ENCODE peak calls at places on chromosomes 11 and 22, in ten cellular contexts. One of them, this sample, is unnamed. For H3K27me3, the result is how much of the 10 kb centered on the place peaks cover.

GRCh38 chr11:126339073-126339865 is 16.2 kb upstream of the ST3GAL4 start:
- DNase-seq in HCT116: no peak
- DNase-seq in Peyer's patch: no peak
- DNase-seq in body of pancreas: no peak
- DNase-seq in sigmoid colon: peak
- DNase-seq in upper lobe of left lung: no peak
- DNase-seq in heart left ventricle: no peak
- DNase-seq in transverse colon: no peak
- DNase-seq in ovary: no peak
- DNase-seq in uterus: no peak
- DNase-seq in this sample: no peak

GRCh38 chr11:121661796-121662508 is 209.2 kb upstream of the SORL1-AS1 start:
- DNase-seq in HCT116: no peak
- DNase-seq in Peyer's patch: no peak
- DNase-seq in body of pancreas: no peak
- DNase-seq in sigmoid colon: no peak
- DNase-seq in upper lobe of left lung: no peak
- DNase-seq in heart left ventricle: no peak
- DNase-seq in transverse colon: no peak
- DNase-seq in ovary: no peak
- DNase-seq in uterus: no peak
- DNase-seq in this sample: no peak

GRCh38 chr11:100932474-100933100 is 197.0 kb downstream of the PGR start:
- DNase-seq in HCT116: peak
- DNase-seq in Peyer's patch: no peak
- DNase-seq in body of pancreas: no peak
- DNase-seq in sigmoid colon: no peak
- DNase-seq in upper lobe of left lung: no peak
- DNase-seq in heart left ventricle: no peak
- DNase-seq in transverse colon: no peak
- DNase-seq in ovary: no peak
- DNase-seq in uterus: no peak
- DNase-seq in this sample: no peak

GRCh38 chr11:67177399-67178281 is 58.6 kb downstream of the KDM2A start:
- DNase-seq in HCT116: no peak
- DNase-seq in Peyer's patch: no peak
- DNase-seq in body of pancreas: no peak
- DNase-seq in sigmoid colon: no peak
- DNase-seq in upper lobe of left lung: no peak
- DNase-seq in heart left ventricle: no peak
- DNase-seq in transverse colon: no peak
- DNase-seq in ovary: no peak
- DNase-seq in uterus: no peak
- DNase-seq in this sample: no peak

GRCh38 chr11:120186799-120187591 is 23.8 kb upstream of the OAF start:
- DNase-seq in HCT116: no peak
- DNase-seq in Peyer's patch: peak
- DNase-seq in body of pancreas: peak
- DNase-seq in sigmoid colon: peak
- DNase-seq in upper lobe of left lung: no peak
- DNase-seq in heart left ventricle: peak
- DNase-seq in transverse colon: peak
- DNase-seq in ovary: no peak
- DNase-seq in uterus: peak
- DNase-seq in this sample: no peak

GRCh38 chr22:19761022-19761499 is 483 bp downstream of the TBX1 start:
- DNase-seq in HCT116: no peak
- DNase-seq in Peyer's patch: no peak
- DNase-seq in body of pancreas: no peak
- DNase-seq in sigmoid colon: no peak
- DNase-seq in upper lobe of left lung: peak
- DNase-seq in heart left ventricle: no peak
- DNase-seq in transverse colon: no peak
- DNase-seq in ovary: no peak
- DNase-seq in uterus: no peak
- DNase-seq in this sample: no peak

GRCh38 chr11:73931039-73931645 is 19.7 kb upstream of the DNAJB13 start:
- DNase-seq in HCT116: peak
- DNase-seq in Peyer's patch: peak
- DNase-seq in body of pancreas: peak
- DNase-seq in sigmoid colon: no peak
- DNase-seq in upper lobe of left lung: no peak
- DNase-seq in heart left ventricle: no peak
- DNase-seq in transverse colon: no peak
- DNase-seq in ovary: no peak
- DNase-seq in uterus: no peak
- DNase-seq in this sample: no peak

GRCh38 chr11:121671276-121672168 is 218.8 kb upstream of the SORL1-AS1 start:
- DNase-seq in HCT116: no peak
- DNase-seq in Peyer's patch: no peak
- DNase-seq in body of pancreas: no peak
- DNase-seq in sigmoid colon: no peak
- DNase-seq in upper lobe of left lung: no peak
- DNase-seq in heart left ventricle: no peak
- DNase-seq in transverse colon: no peak
- DNase-seq in ovary: peak
- DNase-seq in uterus: no peak
- DNase-seq in this sample: no peak

GRCh38 chr22:24176630-24177029 is 4.7 kb upstream of the SUSD2 start:
- DNase-seq in HCT116: no peak
- DNase-seq in Peyer's patch: no peak
- DNase-seq in body of pancreas: no peak
- DNase-seq in sigmoid colon: peak
- DNase-seq in upper lobe of left lung: no peak
- DNase-seq in heart left ventricle: peak
- DNase-seq in transverse colon: no peak
- DNase-seq in ovary: no peak
- DNase-seq in uterus: peak
- DNase-seq in this sample: no peak

GRCh38 chr11:76669901-76670474 is 559 bp downstream of the LRRC32 start:
- DNase-seq in HCT116: no peak
- DNase-seq in Peyer's patch: no peak
- DNase-seq in body of pancreas: no peak
- DNase-seq in sigmoid colon: peak
- DNase-seq in upper lobe of left lung: no peak
- DNase-seq in heart left ventricle: peak
- DNase-seq in transverse colon: no peak
- DNase-seq in ovary: peak
- DNase-seq in uterus: peak
- DNase-seq in this sample: peak

GRCh38 chr11:45366196-45366595 is 80.1 kb upstream of the SYT13 start:
- DNase-seq in HCT116: no peak
- DNase-seq in Peyer's patch: no peak
- DNase-seq in body of pancreas: no peak
- DNase-seq in sigmoid colon: no peak
- DNase-seq in upper lobe of left lung: no peak
- DNase-seq in heart left ventricle: no peak
- DNase-seq in transverse colon: no peak
- DNase-seq in ovary: no peak
- DNase-seq in uterus: no peak
- DNase-seq in this sample: no peak

GRCh38 chr11:45371251-45371749 is 85.2 kb upstream of the SYT13 start:
- DNase-seq in HCT116: peak
- DNase-seq in Peyer's patch: peak
- DNase-seq in body of pancreas: peak
- DNase-seq in sigmoid colon: no peak
- DNase-seq in upper lobe of left lung: no peak
- DNase-seq in heart left ventricle: peak
- DNase-seq in transverse colon: peak
- DNase-seq in ovary: peak
- DNase-seq in uterus: peak
- DNase-seq in this sample: peak

GRCh38 chr11:45366839-45367238 is 80.7 kb upstream of the SYT13 start:
- DNase-seq in HCT116: no peak
- DNase-seq in Peyer's patch: no peak
- DNase-seq in body of pancreas: no peak
- DNase-seq in sigmoid colon: no peak
- DNase-seq in upper lobe of left lung: no peak
- DNase-seq in heart left ventricle: no peak
- DNase-seq in transverse colon: no peak
- DNase-seq in ovary: no peak
- DNase-seq in uterus: no peak
- DNase-seq in this sample: no peak

GRCh38 chr11:45368697-45369096 is 82.6 kb upstream of the SYT13 start:
- DNase-seq in HCT116: no peak
- DNase-seq in Peyer's patch: no peak
- DNase-seq in body of pancreas: no peak
- DNase-seq in sigmoid colon: no peak
- DNase-seq in upper lobe of left lung: no peak
- DNase-seq in heart left ventricle: no peak
- DNase-seq in transverse colon: no peak
- DNase-seq in ovary: no peak
- DNase-seq in uterus: no peak
- DNase-seq in this sample: no peak

DNA sequence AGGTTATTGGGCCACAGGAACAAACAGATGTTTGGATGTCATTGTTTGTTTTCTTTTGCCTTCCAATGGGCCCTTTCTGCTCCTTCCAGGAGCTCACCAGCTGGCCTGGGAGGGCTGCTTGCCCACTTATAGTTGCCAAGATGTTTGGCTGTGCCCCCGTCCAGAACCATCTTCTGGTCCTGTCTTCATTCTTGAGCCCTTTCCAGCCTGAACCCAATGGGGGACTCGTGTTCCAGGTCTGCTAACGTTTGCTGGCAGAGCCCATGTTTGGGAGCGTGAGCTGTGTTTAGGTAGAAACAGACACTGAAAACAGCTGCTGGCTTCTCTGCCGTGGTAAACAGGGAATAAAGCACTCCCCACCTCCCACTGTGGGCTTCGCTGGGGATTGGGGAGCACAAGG is 83.2 kb upstream of the SYT13 start:
- DNase-seq in HCT116: no peak
- DNase-seq in Peyer's patch: no peak
- DNase-seq in body of pancreas: no peak
- DNase-seq in sigmoid colon: no peak
- DNase-seq in upper lobe of left lung: no peak
- DNase-seq in heart left ventricle: no peak
- DNase-seq in transverse colon: no peak
- DNase-seq in ovary: no peak
- DNase-seq in uterus: no peak
- DNase-seq in this sample: no peak
- H3K27me3 ChIP-seq in HCT116: under half
- H3K27me3 ChIP-seq in Peyer's patch: under half
- H3K27me3 ChIP-seq in body of pancreas: under half
- H3K27me3 ChIP-seq in sigmoid colon: under half
- H3K27me3 ChIP-seq in upper lobe of left lung: under half
- H3K27me3 ChIP-seq in heart left ventricle: under half
- H3K27me3 ChIP-seq in transverse colon: under half
- H3K27me3 ChIP-seq in ovary: under half
- H3K27me3 ChIP-seq in uterus: under half
- H3K27me3 ChIP-seq in this sample: under half

DNA sequence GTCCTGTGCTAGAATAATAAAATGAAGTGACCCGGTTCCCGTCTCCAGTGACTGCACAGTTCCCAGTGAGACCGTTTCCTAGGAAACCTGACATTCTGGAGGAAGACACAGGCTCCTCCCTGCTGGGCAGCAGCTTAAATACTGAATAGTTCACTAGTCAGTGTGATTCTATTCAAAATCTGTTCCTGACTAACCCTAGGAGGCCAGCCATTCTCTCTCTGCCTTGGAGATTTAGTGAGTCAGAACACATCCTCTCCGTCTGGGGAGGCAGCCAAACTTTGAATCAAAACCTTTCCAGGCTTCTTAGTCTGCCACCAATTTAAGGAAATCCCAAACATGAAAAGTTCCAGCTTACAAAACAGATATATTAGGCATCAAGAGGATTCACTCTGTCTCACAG is 11.2 kb downstream of the TRIM66 start:
- DNase-seq in HCT116: no peak
- DNase-seq in Peyer's patch: no peak
- DNase-seq in body of pancreas: peak
- DNase-seq in sigmoid colon: peak
- DNase-seq in upper lobe of left lung: no peak
- DNase-seq in heart left ventricle: peak
- DNase-seq in transverse colon: peak
- DNase-seq in ovary: peak
- DNase-seq in uterus: peak
- DNase-seq in this sample: no peak
- TF ChIP-seq POLR2A in HCT116: no peak
- TF ChIP-seq POLR2A in Peyer's patch: no peak
- TF ChIP-seq POLR2A in body of pancreas: no peak
- TF ChIP-seq POLR2A in sigmoid colon: no peak
- TF ChIP-seq POLR2A in upper lobe of left lung: no peak
- TF ChIP-seq POLR2A in heart left ventricle: no peak
- TF ChIP-seq POLR2A in transverse colon: no peak
- TF ChIP-seq POLR2A in ovary: no peak
- TF ChIP-seq POLR2A in uterus: no peak
- TF ChIP-seq POLR2A in this sample: no peak

DNA sequence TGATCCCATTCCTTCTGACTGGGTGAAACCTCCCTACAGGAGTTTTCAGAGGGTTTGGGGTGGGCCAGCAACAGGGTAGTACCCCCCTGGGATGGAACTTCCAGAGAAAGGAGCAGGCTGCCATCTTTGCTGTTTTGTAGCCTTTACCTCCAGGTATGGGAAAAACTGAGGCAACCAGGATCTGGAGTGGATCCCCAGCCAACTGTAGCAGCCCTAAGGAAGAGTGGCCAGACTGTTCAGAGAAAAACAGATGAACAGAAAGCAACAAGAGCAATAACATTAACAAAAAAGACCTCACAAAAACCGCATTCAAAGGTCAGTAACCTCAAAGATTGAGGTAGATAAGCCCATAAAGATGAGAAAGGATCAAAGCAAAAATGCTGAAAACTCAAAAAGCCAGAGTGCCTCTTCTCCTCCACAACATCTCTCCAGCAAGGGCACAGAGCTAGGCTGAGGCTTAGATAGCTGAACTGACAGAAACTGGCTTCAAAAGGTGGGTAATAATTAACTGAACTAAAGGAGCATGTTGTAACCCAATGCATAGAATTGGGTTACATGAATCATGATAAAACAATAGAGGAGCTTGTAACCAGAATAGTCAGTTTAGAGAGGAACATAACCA is 1288.6 kb upstream of the CNTN5 start:
- DNase-seq in HCT116: no peak
- DNase-seq in Peyer's patch: no peak
- DNase-seq in body of pancreas: no peak
- DNase-seq in sigmoid colon: no peak
- DNase-seq in upper lobe of left lung: no peak
- DNase-seq in heart left ventricle: no peak
- DNase-seq in transverse colon: no peak
- DNase-seq in ovary: no peak
- DNase-seq in uterus: no peak
- DNase-seq in this sample: no peak
- H3K27ac ChIP-seq in HCT116: no peak
- H3K27ac ChIP-seq in Peyer's patch: no peak
- H3K27ac ChIP-seq in body of pancreas: no peak
- H3K27ac ChIP-seq in sigmoid colon: no peak
- H3K27ac ChIP-seq in upper lobe of left lung: no peak
- H3K27ac ChIP-seq in heart left ventricle: peak
- H3K27ac ChIP-seq in transverse colon: no peak
- H3K27ac ChIP-seq in ovary: no peak
- H3K27ac ChIP-seq in uterus: no peak
- H3K27ac ChIP-seq in this sample: no peak

DNA sequence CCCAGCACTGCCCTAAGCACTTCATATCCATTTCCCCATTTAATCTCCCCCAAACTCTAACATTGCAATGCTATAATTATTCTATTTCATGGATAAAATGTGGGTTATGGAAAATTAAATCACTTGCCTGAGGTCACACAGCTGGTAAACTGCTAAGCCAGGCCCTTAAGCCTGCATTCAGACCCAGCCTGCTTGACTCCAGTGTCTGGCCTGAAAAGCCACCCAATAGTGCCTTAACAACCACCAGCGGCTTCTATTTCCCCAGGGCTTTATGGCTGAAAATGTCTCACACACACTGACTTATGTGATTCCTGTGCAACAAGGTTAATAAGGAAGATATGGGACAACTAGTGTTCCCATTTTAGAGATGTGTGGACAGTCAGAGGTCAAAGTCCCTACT is 178.5 kb upstream of the SNX19 start:
- DNase-seq in HCT116: no peak
- DNase-seq in Peyer's patch: no peak
- DNase-seq in body of pancreas: no peak
- DNase-seq in sigmoid colon: no peak
- DNase-seq in upper lobe of left lung: no peak
- DNase-seq in heart left ventricle: no peak
- DNase-seq in transverse colon: no peak
- DNase-seq in ovary: no peak
- DNase-seq in uterus: no peak
- DNase-seq in this sample: no peak
- H3K27me3 ChIP-seq in HCT116: under half
- H3K27me3 ChIP-seq in Peyer's patch: under half
- H3K27me3 ChIP-seq in body of pancreas: under half
- H3K27me3 ChIP-seq in sigmoid colon: under half
- H3K27me3 ChIP-seq in upper lobe of left lung: under half
- H3K27me3 ChIP-seq in heart left ventricle: under half
- H3K27me3 ChIP-seq in transverse colon: under half
- H3K27me3 ChIP-seq in ovary: under half
- H3K27me3 ChIP-seq in uterus: under half
- H3K27me3 ChIP-seq in this sample: under half

This sample was measured in breast epithelium.